ENCODE peak calls at places on chromosome 9, in five cellular contexts. D is PC-3, M is thyroid gland, P is left ventricle myocardium inferior, T is K562. H is an unnamed sample.

GRCh38 chr9:126618200-126618589 is 4.5 kb downstream of the LMX1B start:
- DNase-seq in D (no peak), M (no peak), P (no peak), T (no peak), H (no peak)

GRCh38 chr9:98532574-98532973 is 176.2 kb downstream of the GABBR2 start:
- DNase-seq in D (no peak), M (no peak), P (no peak), T (no peak), H (no peak)

GRCh38 chr9:71980266-71981018 is 69.0 kb downstream of the C9orf85 start:
- DNase-seq in D (no peak), M (no peak), P (no peak), T (no peak), H (no peak)

GRCh38 chr9:121589961-121590360 is 61.5 kb upstream of the DAB2IP start:
- DNase-seq in D (no peak), M (no peak), P (no peak), T (no peak), H (no peak)

GRCh38 chr9:8907863-8908262 is 1108.3 kb upstream of the DMAC1 start:
- DNase-seq in D (no peak), M (no peak), P (no peak), T (no peak), H (no peak)

GRCh38 chr9:107815782-107816181 is 326.2 kb upstream of the KLF4 start:
- DNase-seq in D (no peak), M (no peak), P (no peak), T (no peak), H (no peak)

GRCh38 chr9:107994638-107995037 is 505.1 kb upstream of the KLF4 start:
- DNase-seq in D (no peak), M (no peak), P (no peak), T (no peak), H (no peak)

GRCh38 chr9:84667571-84668203 is 1.8 kb upstream of the NTRK2 start:
- DNase-seq in D (no peak), M (peak; percentile 77), P (peak; percentile 21), T (peak; percentile 6), H (no peak)

GRCh38 chr9:20614602-20615216 is 7.6 kb downstream of the MLLT3 start:
- DNase-seq in D (no peak), M (no peak), P (no peak), T (no peak), H (no peak)

GRCh38 chr9:24071736-24072135 is 245.7 kb upstream of the ELAVL2 start:
- DNase-seq in D (no peak), M (no peak), P (no peak), T (no peak), H (no peak)

GRCh38 chr9:37910271-37910670 is 6.3 kb upstream of the SLC25A51 start:
- DNase-seq in D (no peak), M (no peak), P (no peak), T (no peak), H (no peak)

GRCh38 chr9:136807281-136808074 is at the start of gene RABL6:
- DNase-seq in D (peak; percentile 67), M (peak; percentile 69), P (peak; percentile 81), T (peak; percentile 91), H (peak; percentile 80)
- H3K4me1 ChIP-seq in D (peaks cover 17% of the 10 kb centered on the region), M (peaks cover 23% of the 10 kb centered on the region), P (peaks cover 54% of the 10 kb centered on the region), T (peaks cover 26% of the 10 kb centered on the region), H (peaks cover 22% of the 10 kb centered on the region)

DNA sequence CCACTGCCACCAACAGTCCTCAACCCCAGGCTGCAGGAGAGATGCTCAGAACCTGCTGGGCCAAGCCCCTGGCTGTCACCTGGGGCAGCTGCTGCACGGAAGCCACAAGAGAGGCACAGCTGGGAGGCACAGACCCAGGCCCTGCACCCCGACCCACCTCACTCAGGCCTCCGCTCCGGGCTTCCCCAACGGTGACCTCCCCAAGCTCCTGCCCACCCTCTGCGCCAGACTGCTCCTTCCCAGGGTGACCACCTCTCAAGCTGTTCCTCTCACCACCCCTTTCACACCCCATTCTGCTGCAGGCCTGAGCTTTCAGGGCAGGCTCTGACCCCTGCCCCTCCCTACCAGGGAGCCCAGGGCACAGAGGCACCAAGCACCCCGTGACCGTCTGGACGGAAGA is 33.0 kb downstream of the VAV2 start:
- DNase-seq in D (no peak), M (no peak), P (no peak), T (no peak), H (no peak)
- H3K4me1 ChIP-seq in D (no peaks in the 10 kb centered on the region), M (peaks cover 26% of the 10 kb centered on the region), P (peaks cover 63% of the 10 kb centered on the region), T (no peaks in the 10 kb centered on the region), H (peaks cover 51% of the 10 kb centered on the region)

DNA sequence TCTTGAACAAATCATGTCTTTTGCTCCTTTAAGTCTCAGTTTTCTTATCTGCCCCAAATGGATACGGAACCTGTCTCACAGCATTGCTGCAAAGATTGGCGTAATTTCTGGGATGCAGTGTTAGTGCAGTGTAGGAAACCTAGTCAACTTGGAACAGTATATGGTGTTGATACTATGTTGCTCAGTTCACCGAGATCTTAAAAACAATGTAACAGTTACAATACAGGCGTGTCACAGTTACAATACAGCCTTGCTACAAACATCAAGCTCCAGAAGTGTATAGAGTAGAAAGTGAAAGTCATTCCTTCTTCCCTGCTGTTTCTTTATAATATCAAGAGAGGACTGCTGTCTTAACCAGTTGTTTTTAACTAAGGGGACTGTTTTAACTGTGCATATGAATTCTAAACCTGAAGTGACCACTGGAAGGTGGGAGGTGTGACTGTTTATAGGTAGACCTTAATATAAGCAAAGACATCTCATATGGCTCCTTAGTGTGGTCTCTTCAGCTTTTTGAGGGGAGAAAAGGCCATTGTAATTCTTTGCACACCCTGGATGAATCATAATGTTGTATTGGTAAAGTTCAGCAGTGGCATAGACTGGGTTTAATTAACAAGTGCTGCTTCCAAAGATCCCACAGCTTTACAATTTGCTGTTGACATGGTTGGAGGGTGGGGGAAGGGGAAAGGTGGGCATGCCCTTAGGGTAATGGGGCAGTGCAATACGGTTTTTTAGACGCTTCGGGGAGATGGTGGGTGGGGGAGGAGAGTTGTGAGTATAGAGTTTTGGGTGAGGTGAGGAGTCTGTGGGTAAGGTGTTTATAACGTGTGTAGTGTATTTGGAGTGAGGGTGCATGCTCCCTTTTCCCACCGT is 12.9 kb downstream of the PRRC2B start:
- DNase-seq in D (no peak), M (no peak), P (no peak), T (peak; percentile 9), H (no peak)
- H3K4me1 ChIP-seq in D (peaks cover 13% of the 10 kb centered on the region), M (peaks cover 63% of the 10 kb centered on the region), P (peaks cover 99% of the 10 kb centered on the region), T (peaks cover 39% of the 10 kb centered on the region), H (peaks cover 73% of the 10 kb centered on the region)

GRCh38 chr9:134658378-134658955 is 16.9 kb downstream of the COL5A1 start:
- DNase-seq in D (no peak), M (no peak), P (peak; percentile 11), T (no peak), H (no peak)
- H3K4me1 ChIP-seq in D (peaks cover 12% of the 10 kb centered on the region), M (no peaks in the 10 kb centered on the region), P (peaks cover 29% of the 10 kb centered on the region), T (no peaks in the 10 kb centered on the region), H (no peaks in the 10 kb centered on the region)

DNA sequence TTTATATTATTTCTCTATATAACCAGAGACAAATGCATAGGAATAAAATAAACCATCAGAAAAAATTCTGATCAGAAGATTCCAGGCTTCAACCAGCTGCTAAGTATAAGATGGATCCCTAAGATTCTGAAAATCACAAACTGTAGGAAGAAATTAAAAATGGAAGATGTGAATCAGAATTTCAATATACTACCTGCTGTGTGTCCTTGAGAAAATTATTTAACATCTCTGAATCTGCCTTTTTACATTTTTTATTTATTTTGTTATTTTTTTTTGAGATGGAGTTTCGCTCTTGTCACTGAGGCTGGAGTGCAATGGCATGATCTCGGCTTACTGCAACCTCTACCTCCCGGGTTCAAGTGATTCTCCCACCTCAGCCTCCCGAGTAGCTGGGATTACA is 187.2 kb downstream of the GNAQ start:
- DNase-seq in D (no peak), M (no peak), P (no peak), T (no peak), H (no peak)
- H3K4me1 ChIP-seq in D (peaks cover 7% of the 10 kb centered on the region), M (peaks cover 24% of the 10 kb centered on the region), P (peaks cover 76% of the 10 kb centered on the region), T (peaks cover 10% of the 10 kb centered on the region), H (no peaks in the 10 kb centered on the region)

GRCh38 chr9:115743709-115744605 is 409.6 kb upstream of the PAPPA start:
- DNase-seq in D (no peak), M (no peak), P (no peak), T (no peak), H (no peak)
- H3K4me1 ChIP-seq in D (no peaks in the 10 kb centered on the region), M (no peaks in the 10 kb centered on the region), P (no peaks in the 10 kb centered on the region), T (no peaks in the 10 kb centered on the region), H (no peaks in the 10 kb centered on the region)

DNA sequence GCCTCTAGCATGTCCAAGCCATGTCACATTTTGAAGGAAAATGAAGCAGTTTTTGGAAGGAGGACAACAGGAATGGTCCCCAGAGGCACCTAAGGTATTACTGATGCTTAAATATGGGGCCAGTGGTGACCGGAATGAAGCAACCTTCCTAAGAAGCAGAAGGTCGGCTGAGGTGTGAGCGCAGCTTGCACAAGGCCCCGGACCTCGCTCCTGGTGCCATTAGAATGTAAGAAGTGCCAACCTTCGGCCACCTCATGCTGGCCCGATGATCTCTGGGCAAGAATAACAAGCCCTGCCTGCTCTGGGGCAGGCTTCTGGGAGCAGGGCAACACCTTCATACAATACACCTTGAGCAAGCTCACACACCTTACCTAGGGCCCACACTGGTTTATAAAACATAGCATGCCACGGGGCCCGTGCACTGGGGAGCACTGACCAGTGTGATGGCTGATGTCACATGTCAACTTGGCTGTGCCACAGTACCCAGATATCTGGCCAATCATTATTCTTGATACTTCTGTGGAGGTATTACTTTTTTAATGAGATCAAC is 21.9 kb downstream of the SEMA4D start:
- DNase-seq in D (no peak), M (no peak), P (no peak), T (no peak), H (no peak)
- H3K4me1 ChIP-seq in D (peaks cover 22% of the 10 kb centered on the region), M (no peaks in the 10 kb centered on the region), P (peaks cover 16% of the 10 kb centered on the region), T (no peaks in the 10 kb centered on the region), H (peaks cover under 1% of the 10 kb centered on the region)

GRCh38 chr9:76413658-76414057 is 19.4 kb upstream of the RFK start:
- DNase-seq in D (no peak), M (no peak), P (no peak), T (no peak), H (no peak)

GRCh38 chr9:76417394-76417793 is 23.2 kb upstream of the RFK start:
- DNase-seq in D (no peak), M (no peak), P (no peak), T (no peak), H (no peak)

GRCh38 chr9:76414656-76415055 is 20.4 kb upstream of the RFK start:
- DNase-seq in D (peak; percentile 18), M (no peak), P (no peak), T (no peak), H (no peak)

GRCh38 chr9:76415731-76416130 is 21.5 kb upstream of the RFK start:
- DNase-seq in D (no peak), M (no peak), P (no peak), T (no peak), H (no peak)

GRCh38 chr9:76415154-76415553 is 20.9 kb upstream of the RFK start:
- DNase-seq in D (no peak), M (no peak), P (no peak), T (no peak), H (no peak)
- H3K4me1 ChIP-seq in D (peaks cover 7% of the 10 kb centered on the region), M (no peaks in the 10 kb centered on the region), P (no peaks in the 10 kb centered on the region), T (no peaks in the 10 kb centered on the region), H (peaks cover 6% of the 10 kb centered on the region)